ENCODE peak calls at places on chromosomes 12 and 14, in six cellular contexts. One of them, this sample, is unnamed.

GRCh38 chr14:68772761-68773381 is 20.0 kb downstream of the ZFP36L1 start:
- DNase-seq in cardiac muscle cell: no peak
- DNase-seq in fibroblast of mammary gland: no peak
- DNase-seq in lower lobe of right lung: no peak
- DNase-seq in GM10248: no peak
- DNase-seq in lung: no peak
- DNase-seq in this sample: no peak

GRCh38 chr12:3604750-3605638 is 114.0 kb downstream of the PRMT8 start:
- DNase-seq in cardiac muscle cell: peak
- DNase-seq in fibroblast of mammary gland: no peak
- DNase-seq in lower lobe of right lung: no peak
- DNase-seq in GM10248: no peak
- DNase-seq in lung: no peak
- DNase-seq in this sample: no peak

GRCh38 chr14:82872494-82872893 is 1338.8 kb upstream of the SEL1L start:
- DNase-seq in cardiac muscle cell: no peak
- DNase-seq in fibroblast of mammary gland: no peak
- DNase-seq in lower lobe of right lung: no peak
- DNase-seq in GM10248: no peak
- DNase-seq in lung: no peak
- DNase-seq in this sample: no peak

GRCh38 chr12:69189378-69189978 is 49.9 kb upstream of the CPSF6 start:
- DNase-seq in cardiac muscle cell: no peak
- DNase-seq in fibroblast of mammary gland: peak
- DNase-seq in lower lobe of right lung: no peak
- DNase-seq in GM10248: no peak
- DNase-seq in lung: no peak
- DNase-seq in this sample: no peak

GRCh38 chr14:29462271-29462670 is 465.4 kb downstream of the PRKD1 start:
- DNase-seq in cardiac muscle cell: no peak
- DNase-seq in fibroblast of mammary gland: no peak
- DNase-seq in lower lobe of right lung: no peak
- DNase-seq in GM10248: no peak
- DNase-seq in lung: no peak
- DNase-seq in this sample: no peak

GRCh38 chr12:12191008-12191407 is 75.8 kb downstream of the LRP6 start:
- DNase-seq in cardiac muscle cell: no peak
- DNase-seq in fibroblast of mammary gland: no peak
- DNase-seq in lower lobe of right lung: no peak
- DNase-seq in GM10248: no peak
- DNase-seq in lung: no peak
- DNase-seq in this sample: no peak

GRCh38 chr12:24252580-24252979 is 303.1 kb upstream of the SOX5 start:
- DNase-seq in cardiac muscle cell: no peak
- DNase-seq in fibroblast of mammary gland: no peak
- DNase-seq in lower lobe of right lung: no peak
- DNase-seq in GM10248: no peak
- DNase-seq in lung: no peak
- DNase-seq in this sample: no peak

GRCh38 chr12:127650626-127651025 is 616.3 kb upstream of the TMEM132C start:
- DNase-seq in cardiac muscle cell: no peak
- DNase-seq in fibroblast of mammary gland: no peak
- DNase-seq in lower lobe of right lung: no peak
- DNase-seq in GM10248: no peak
- DNase-seq in lung: no peak
- DNase-seq in this sample: no peak

GRCh38 chr12:51972849-51973273 is 21.4 kb downstream of the ACVR1B start:
- DNase-seq in cardiac muscle cell: peak
- DNase-seq in fibroblast of mammary gland: peak
- DNase-seq in lower lobe of right lung: peak
- DNase-seq in GM10248: no peak
- DNase-seq in lung: peak
- DNase-seq in this sample: peak

GRCh38 chr12:110639336-110640178 is 25.6 kb downstream of the TCTN1 start:
- DNase-seq in cardiac muscle cell: peak
- DNase-seq in fibroblast of mammary gland: peak
- DNase-seq in lower lobe of right lung: no peak
- DNase-seq in GM10248: no peak
- DNase-seq in lung: no peak
- DNase-seq in this sample: no peak

GRCh38 chr14:61190341-61190740 is 90.8 kb downstream of the TMEM30B start:
- DNase-seq in cardiac muscle cell: no peak
- DNase-seq in fibroblast of mammary gland: no peak
- DNase-seq in lower lobe of right lung: no peak
- DNase-seq in GM10248: no peak
- DNase-seq in lung: no peak
- DNase-seq in this sample: no peak

GRCh38 chr14:30974628-30975027 is 50.8 kb upstream of the AP4S1 start:
- DNase-seq in cardiac muscle cell: peak
- DNase-seq in fibroblast of mammary gland: peak
- DNase-seq in lower lobe of right lung: no peak
- DNase-seq in GM10248: no peak
- DNase-seq in lung: no peak
- DNase-seq in this sample: no peak

GRCh38 chr12:111581434-111582132 is 17.5 kb downstream of the ATXN2 start:
- DNase-seq in cardiac muscle cell: no peak
- DNase-seq in fibroblast of mammary gland: no peak
- DNase-seq in lower lobe of right lung: no peak
- DNase-seq in GM10248: no peak
- DNase-seq in lung: no peak
- DNase-seq in this sample: no peak

GRCh38 chr12:57370696-57371095 is 60.1 kb downstream of the R3HDM2 start:
- DNase-seq in cardiac muscle cell: peak
- DNase-seq in fibroblast of mammary gland: no peak
- DNase-seq in lower lobe of right lung: no peak
- DNase-seq in GM10248: no peak
- DNase-seq in lung: no peak
- DNase-seq in this sample: no peak

GRCh38 chr12:131047789-131048610 is 94.3 kb downstream of the ADGRD1 start:
- DNase-seq in cardiac muscle cell: no peak
- DNase-seq in fibroblast of mammary gland: no peak
- DNase-seq in lower lobe of right lung: peak
- DNase-seq in GM10248: no peak
- DNase-seq in lung: no peak
- DNase-seq in this sample: peak
- TF ChIP-seq CTCF in cardiac muscle cell: no peak
- TF ChIP-seq CTCF in fibroblast of mammary gland: no peak
- TF ChIP-seq CTCF in lower lobe of right lung: no peak
- TF ChIP-seq CTCF in GM10248: no peak
- TF ChIP-seq CTCF in lung: no peak
- TF ChIP-seq CTCF in this sample: no peak

DNA sequence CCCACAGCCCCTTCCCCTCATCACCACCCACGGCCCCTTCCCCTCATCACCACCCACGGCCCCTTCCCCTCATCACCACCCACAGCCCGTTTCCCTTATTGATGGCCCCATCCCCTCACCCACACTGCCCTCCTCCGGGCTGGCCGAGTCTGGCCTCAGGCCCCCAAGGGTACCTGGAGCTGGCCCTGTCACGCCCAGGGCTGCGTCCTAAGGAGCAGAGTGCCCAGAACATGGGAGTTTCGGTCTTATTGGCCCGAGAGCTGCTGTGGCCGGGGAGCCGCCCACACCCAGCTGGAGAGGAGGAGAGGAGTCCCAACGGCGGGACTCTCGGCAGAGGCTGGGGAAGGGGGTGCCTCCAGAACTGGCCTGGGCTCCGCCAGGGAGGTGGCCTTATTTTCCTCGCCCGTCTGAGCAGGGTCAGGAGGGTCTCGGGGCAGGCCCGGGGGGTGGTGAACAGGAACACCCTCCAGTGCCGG is 182.3 kb downstream of the KIF26A start:
- DNase-seq in cardiac muscle cell: no peak
- DNase-seq in fibroblast of mammary gland: no peak
- DNase-seq in lower lobe of right lung: peak
- DNase-seq in GM10248: no peak
- DNase-seq in lung: no peak
- DNase-seq in this sample: no peak
- TF ChIP-seq CTCF in cardiac muscle cell: no peak
- TF ChIP-seq CTCF in fibroblast of mammary gland: no peak
- TF ChIP-seq CTCF in lower lobe of right lung: no peak
- TF ChIP-seq CTCF in GM10248: no peak
- TF ChIP-seq CTCF in lung: no peak
- TF ChIP-seq CTCF in this sample: no peak

DNA sequence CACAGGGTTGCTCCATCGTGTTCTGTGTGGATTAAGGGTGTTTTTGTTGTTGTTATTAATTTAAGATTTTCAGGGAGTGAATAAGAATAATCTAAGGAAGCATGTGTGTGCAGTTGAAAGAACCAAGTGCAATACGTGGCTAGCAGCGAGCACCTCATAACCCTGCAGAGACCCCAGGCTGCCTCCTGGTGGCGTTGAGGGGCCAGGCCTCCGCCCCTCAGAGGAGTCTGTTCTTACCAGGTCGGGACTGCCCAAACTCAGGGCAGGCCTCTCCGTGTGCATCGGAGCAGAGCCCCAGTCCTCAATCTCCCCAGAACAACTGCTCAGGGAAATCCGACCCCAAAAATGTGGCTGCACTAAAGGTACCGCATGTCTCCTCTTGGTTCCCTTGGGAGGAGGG is 36.8 kb downstream of the IL31 start:
- DNase-seq in cardiac muscle cell: no peak
- DNase-seq in fibroblast of mammary gland: no peak
- DNase-seq in lower lobe of right lung: no peak
- DNase-seq in GM10248: no peak
- DNase-seq in lung: no peak
- DNase-seq in this sample: no peak
- TF ChIP-seq CTCF in cardiac muscle cell: peak
- TF ChIP-seq CTCF in fibroblast of mammary gland: peak
- TF ChIP-seq CTCF in lower lobe of right lung: no peak
- TF ChIP-seq CTCF in GM10248: no peak
- TF ChIP-seq CTCF in lung: no peak
- TF ChIP-seq CTCF in this sample: no peak

GRCh38 chr12:27969901-27970390 is 2.6 kb downstream of the PTHLH start:
- DNase-seq in cardiac muscle cell: peak
- DNase-seq in fibroblast of mammary gland: peak
- DNase-seq in lower lobe of right lung: peak
- DNase-seq in GM10248: peak
- DNase-seq in lung: peak
- DNase-seq in this sample: no peak
- TF ChIP-seq CTCF in cardiac muscle cell: peak
- TF ChIP-seq CTCF in fibroblast of mammary gland: no peak
- TF ChIP-seq CTCF in lower lobe of right lung: no peak
- TF ChIP-seq CTCF in GM10248: peak
- TF ChIP-seq CTCF in lung: no peak
- TF ChIP-seq CTCF in this sample: no peak

GRCh38 chr12:98572010-98572409 is 21.5 kb upstream of the SLC25A3 start:
- DNase-seq in cardiac muscle cell: peak
- DNase-seq in fibroblast of mammary gland: no peak
- DNase-seq in lower lobe of right lung: no peak
- DNase-seq in GM10248: no peak
- DNase-seq in lung: no peak
- DNase-seq in this sample: no peak
- TF ChIP-seq CTCF in cardiac muscle cell: peak
- TF ChIP-seq CTCF in fibroblast of mammary gland: peak
- TF ChIP-seq CTCF in lower lobe of right lung: no peak
- TF ChIP-seq CTCF in GM10248: no peak
- TF ChIP-seq CTCF in lung: no peak
- TF ChIP-seq CTCF in this sample: no peak

DNA sequence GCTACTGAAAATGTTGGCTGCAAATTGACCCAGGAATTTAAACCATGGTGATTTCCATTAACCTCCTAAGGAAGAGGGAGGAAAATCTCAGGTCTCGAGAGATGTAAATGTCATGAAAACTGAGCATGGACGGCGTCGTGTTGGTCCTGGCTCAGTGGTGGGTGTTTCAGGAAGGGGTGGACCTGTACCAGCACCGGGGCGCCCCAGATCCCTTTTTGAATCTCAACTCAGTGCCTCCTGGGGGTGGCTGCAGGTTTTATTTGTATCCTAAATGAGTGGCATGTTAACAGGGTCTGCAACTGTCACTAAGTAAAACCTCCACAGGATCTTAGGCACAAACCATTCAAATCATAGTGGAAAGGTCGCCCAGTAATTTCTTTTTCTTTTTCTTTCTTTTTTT is 101.3 kb downstream of the ASCL4 start:
- DNase-seq in cardiac muscle cell: no peak
- DNase-seq in fibroblast of mammary gland: no peak
- DNase-seq in lower lobe of right lung: no peak
- DNase-seq in GM10248: no peak
- DNase-seq in lung: no peak
- DNase-seq in this sample: no peak
- TF ChIP-seq CTCF in cardiac muscle cell: no peak
- TF ChIP-seq CTCF in fibroblast of mammary gland: no peak
- TF ChIP-seq CTCF in lower lobe of right lung: no peak
- TF ChIP-seq CTCF in GM10248: no peak
- TF ChIP-seq CTCF in lung: no peak
- TF ChIP-seq CTCF in this sample: no peak

GRCh38 chr12:1544991-1545700 is 49.2 kb downstream of the FBXL14 start:
- DNase-seq in cardiac muscle cell: peak
- DNase-seq in fibroblast of mammary gland: peak
- DNase-seq in lower lobe of right lung: no peak
- DNase-seq in GM10248: no peak
- DNase-seq in lung: no peak
- DNase-seq in this sample: no peak
- TF ChIP-seq CTCF in cardiac muscle cell: peak
- TF ChIP-seq CTCF in fibroblast of mammary gland: peak
- TF ChIP-seq CTCF in lower lobe of right lung: peak
- TF ChIP-seq CTCF in GM10248: no peak
- TF ChIP-seq CTCF in lung: no peak
- TF ChIP-seq CTCF in this sample: no peak

DNA sequence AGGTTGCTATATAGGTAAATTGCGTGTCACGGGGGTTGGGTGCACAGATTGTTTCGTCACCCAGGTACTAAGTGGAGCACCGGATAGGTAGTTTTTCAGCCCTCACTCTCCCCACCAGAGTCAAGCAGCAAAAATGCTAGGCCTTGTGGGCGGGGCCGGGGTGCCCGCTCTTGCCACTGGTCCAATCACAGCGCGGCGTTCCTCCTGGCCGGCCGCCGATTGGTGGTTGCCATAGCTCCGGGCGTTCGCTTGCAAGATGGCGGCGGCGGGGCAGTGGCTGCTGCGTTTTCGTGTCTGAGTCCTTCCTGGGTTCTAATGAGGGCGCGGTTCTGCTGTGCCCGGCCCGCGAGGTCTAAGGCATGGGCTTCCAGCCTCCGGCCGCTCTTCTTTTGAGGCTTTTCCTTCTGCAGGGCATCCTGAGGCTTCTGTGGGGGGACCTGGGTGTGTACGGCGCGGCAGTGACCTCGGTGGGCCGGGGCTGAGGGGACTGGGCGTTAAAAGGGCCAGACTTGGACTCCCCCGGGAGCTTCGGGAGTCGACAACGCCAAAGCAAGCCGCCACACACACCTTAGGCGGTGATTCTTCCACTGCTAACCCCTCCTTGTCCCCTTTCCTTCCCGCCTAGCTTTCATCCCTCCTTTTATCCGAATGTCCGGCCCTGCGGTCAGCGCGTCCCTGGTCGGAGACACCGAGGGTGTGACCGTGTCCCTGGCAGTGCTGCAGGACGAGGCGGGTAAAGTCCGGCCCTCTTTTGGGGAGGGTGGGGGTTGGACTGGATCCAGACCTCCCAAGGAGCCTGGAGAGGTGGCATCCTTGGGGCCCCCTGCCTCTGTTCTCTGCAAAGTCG is at the start of gene TCTN2:
- DNase-seq in cardiac muscle cell: peak
- DNase-seq in fibroblast of mammary gland: peak
- DNase-seq in lower lobe of right lung: peak
- DNase-seq in GM10248: peak
- DNase-seq in lung: peak
- DNase-seq in this sample: peak
- TF ChIP-seq CTCF in cardiac muscle cell: no peak
- TF ChIP-seq CTCF in fibroblast of mammary gland: no peak
- TF ChIP-seq CTCF in lower lobe of right lung: no peak
- TF ChIP-seq CTCF in GM10248: no peak
- TF ChIP-seq CTCF in lung: no peak
- TF ChIP-seq CTCF in this sample: no peak

This sample was measured in CD14-positive monocyte.